ENCODE peak calls at places on chromosomes 6 and 20, in ten cellular contexts. M is BJ, E is HCT116, G is adrenal gland, A is left lung, Y is bronchial epithelial cell, Q is psoas muscle, N is WERI-Rb-1, K is astrocyte, C is brain microvascular endothelial cell. H is an unnamed sample.

GRCh38 chr6:111741177-111741952 is 131.9 kb downstream of the FYN start:
- DNase-seq in M (no peak), E (no peak), G (no peak), A (no peak), Y (no peak), Q (no peak), N (no peak), K (no peak), C (no peak), H (no peak)

GRCh38 chr20:39049684-39050554 is 87.8 kb downstream of the DHX35 start:
- DNase-seq in M (no peak), E (peak; percentile 40), G (peak; percentile 75), A (peak; percentile 96), Y (peak; percentile 32), Q (peak; percentile 85), N (peak; percentile 82), K (peak; percentile 37), C (peak; percentile 36), H (peak; percentile 95)

GRCh38 chr20:35006531-35006971 is 50.9 kb downstream of the MYH7B start:
- DNase-seq in M (no peak), E (no peak), G (peak; percentile 14), A (peak; percentile 30), Y (no peak), Q (peak; percentile 43), N (no peak), K (no peak), C (no peak), H (peak; percentile 30)

GRCh38 chr6:96089173-96089572 is 73.4 kb downstream of the FUT9 start:
- DNase-seq in M (no peak), E (peak; percentile 13), G (no peak), A (no peak), Y (peak; percentile 13), Q (no peak), N (peak; percentile 32), K (no peak), C (no peak), H (no peak)

GRCh38 chr20:37278966-37279590 is 10.4 kb upstream of the MANBAL start:
- DNase-seq in M (no peak), E (no peak), G (no peak), A (no peak), Y (no peak), Q (no peak), N (no peak), K (peak; percentile 14), C (no peak), H (no peak)

GRCh38 chr20:47220161-47220582 is 136.3 kb downstream of the ZMYND8 start:
- DNase-seq in M (no peak), E (peak; percentile 10), G (no peak), A (no peak), Y (no peak), Q (peak; percentile 49), N (peak; percentile 60), K (no peak), C (no peak), H (no peak)

GRCh38 chr6:154386848-154387717 is 30.5 kb upstream of the IPCEF1 start:
- DNase-seq in M (peak; percentile 85), E (no peak), G (no peak), A (no peak), Y (peak; percentile 92), Q (no peak), N (no peak), K (peak; percentile 92), C (peak; percentile 82), H (no peak)

GRCh38 chr6:96899019-96899418 is 1.3 kb upstream of the NDUFAF4 start:
- DNase-seq in M (peak; percentile 4), E (peak; percentile 37), G (peak; percentile 33), A (no peak), Y (peak; percentile 64), Q (no peak), N (peak; percentile 27), K (peak; percentile 27), C (peak; percentile 44), H (no peak)

GRCh38 chr6:14818422-14818884 is 427.4 kb upstream of the JARID2 start:
- DNase-seq in M (no peak), E (no peak), G (no peak), A (no peak), Y (no peak), Q (no peak), N (no peak), K (no peak), C (no peak), H (no peak)

GRCh38 chr20:44355503-44356352 is at the start of gene HNF4A:
- DNase-seq in M (no peak), E (no peak), G (no peak), A (no peak), Y (no peak), Q (no peak), N (peak; percentile 14), K (no peak), C (no peak), H (no peak)

GRCh38 chr6:154197176-154197850 is 158.3 kb downstream of the OPRM1 start:
- DNase-seq in M (peak; percentile 9), E (no peak), G (no peak), A (no peak), Y (peak; percentile 61), Q (no peak), N (no peak), K (peak; percentile 60), C (peak; percentile 41), H (no peak)

GRCh38 chr6:47105469-47106188 is 63.5 kb upstream of the ADGRF1 start:
- DNase-seq in M (no peak), E (no peak), G (no peak), A (no peak), Y (no peak), Q (no peak), N (no peak), K (no peak), C (no peak), H (no peak)

GRCh38 chr20:44745560-44746366 is at the start of gene KCNK15:
- DNase-seq in M (no peak), E (no peak), G (no peak), A (peak; percentile 81), Y (no peak), Q (peak; percentile 66), N (peak; percentile 31), K (no peak), C (no peak), H (no peak)

GRCh38 chr20:44157061-44157460 is 29.9 kb downstream of the JPH2 start:
- DNase-seq in M (no peak), E (no peak), G (no peak), A (no peak), Y (no peak), Q (no peak), N (peak; percentile 25), K (no peak), C (no peak), H (no peak)

GRCh38 chr6:17865798-17866725 is 121.4 kb downstream of the KIF13A start:
- DNase-seq in M (peak; percentile 78), E (peak; percentile 98), G (peak; percentile 87), A (no peak), Y (peak; percentile 99), Q (peak; percentile 88), N (no peak), K (peak; percentile 98), C (peak; percentile 94), H (no peak)

DNA sequence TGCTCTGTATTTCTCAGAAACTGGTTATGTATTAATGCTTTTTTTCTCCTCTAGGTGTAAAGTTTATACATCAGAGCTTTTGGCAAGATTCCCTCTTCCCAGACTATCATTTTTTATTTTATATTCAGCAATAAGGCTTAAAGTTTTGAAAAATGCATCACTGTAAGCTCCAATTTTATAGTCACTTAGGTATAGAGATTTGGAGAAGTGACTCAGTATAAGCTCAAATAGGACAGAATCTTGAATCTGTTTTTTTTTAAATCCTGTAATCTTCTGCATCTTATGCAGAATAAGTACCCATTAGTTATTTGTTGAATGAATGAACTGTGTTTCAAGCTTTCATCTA is 1.0 kb downstream of the NCOA7 start:
- DNase-seq in M (no peak), E (no peak), G (no peak), A (no peak), Y (no peak), Q (no peak), N (no peak), K (no peak), C (no peak), H (no peak)
- H3K4me3 ChIP-seq in M (peak overlapping the region; percentile 79), E (peak overlapping the region; percentile 78), G (no peak overlapping the region), A (peak overlapping the region; percentile 92), Y (no peak overlapping the region), Q (peak overlapping the region; percentile 89), N (no peak overlapping the region), K (peak overlapping the region; percentile 78), C (peak overlapping the region; percentile 80), H (peak overlapping the region; percentile 86)

DNA sequence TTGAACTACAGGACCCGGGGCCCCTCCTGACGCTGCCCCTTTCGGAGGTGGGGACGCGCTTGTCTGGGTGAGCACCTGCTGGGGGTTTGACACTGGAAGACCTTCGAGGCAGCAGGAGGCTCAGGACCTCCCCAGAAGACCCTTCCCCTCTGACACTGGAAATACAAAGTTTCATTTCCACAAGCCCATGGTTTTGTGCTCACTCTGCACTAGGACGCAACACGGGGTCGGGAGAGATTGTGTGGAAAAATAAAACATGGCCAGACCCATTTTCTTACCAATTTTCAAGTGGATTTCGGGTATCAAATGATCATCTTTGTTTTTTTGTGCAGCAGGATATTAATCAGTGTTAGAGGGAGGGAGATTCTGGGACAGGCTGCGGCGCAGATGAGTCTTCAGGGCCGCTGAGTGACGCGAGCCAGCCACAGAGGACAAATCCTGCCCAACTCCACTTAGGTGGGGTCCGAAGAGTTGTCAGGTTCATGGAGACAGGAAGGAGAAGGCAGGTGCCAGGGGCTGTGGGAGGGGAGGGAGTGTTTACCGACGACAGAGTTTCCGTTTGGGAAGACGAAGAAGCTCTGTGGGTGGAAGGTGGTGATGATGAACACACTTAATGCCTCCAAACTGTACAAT is 160.0 kb upstream of the AFDN start:
- DNase-seq in M (no peak), E (no peak), G (no peak), A (no peak), Y (no peak), Q (no peak), N (no peak), K (no peak), C (no peak), H (peak; percentile 47)
- TF ChIP-seq CTCF in M (no peak), E (no peak), G (no peak), A (no peak), Y (no peak), Q (no peak), N (no peak), K (no peak), C (no peak), H (no peak)

GRCh38 chr20:56922497-56922896 is 293.4 kb downstream of the TFAP2C start:
- DNase-seq in M (no peak), E (no peak), G (no peak), A (no peak), Y (no peak), Q (no peak), N (no peak), K (no peak), C (no peak), H (no peak)
- H3K27me3 ChIP-seq in M (peaks cover 13% of the 10 kb centered on the region), E (peaks cover 13% of the 10 kb centered on the region), G (peaks cover 55% of the 10 kb centered on the region), A (peaks cover 77% of the 10 kb centered on the region), Y (peaks cover 30% of the 10 kb centered on the region), Q (peaks cover 13% of the 10 kb centered on the region), N (peaks cover 88% of the 10 kb centered on the region), K (peaks cover 67% of the 10 kb centered on the region), C (peaks cover 46% of the 10 kb centered on the region), H (no peaks in the 10 kb centered on the region)

DNA sequence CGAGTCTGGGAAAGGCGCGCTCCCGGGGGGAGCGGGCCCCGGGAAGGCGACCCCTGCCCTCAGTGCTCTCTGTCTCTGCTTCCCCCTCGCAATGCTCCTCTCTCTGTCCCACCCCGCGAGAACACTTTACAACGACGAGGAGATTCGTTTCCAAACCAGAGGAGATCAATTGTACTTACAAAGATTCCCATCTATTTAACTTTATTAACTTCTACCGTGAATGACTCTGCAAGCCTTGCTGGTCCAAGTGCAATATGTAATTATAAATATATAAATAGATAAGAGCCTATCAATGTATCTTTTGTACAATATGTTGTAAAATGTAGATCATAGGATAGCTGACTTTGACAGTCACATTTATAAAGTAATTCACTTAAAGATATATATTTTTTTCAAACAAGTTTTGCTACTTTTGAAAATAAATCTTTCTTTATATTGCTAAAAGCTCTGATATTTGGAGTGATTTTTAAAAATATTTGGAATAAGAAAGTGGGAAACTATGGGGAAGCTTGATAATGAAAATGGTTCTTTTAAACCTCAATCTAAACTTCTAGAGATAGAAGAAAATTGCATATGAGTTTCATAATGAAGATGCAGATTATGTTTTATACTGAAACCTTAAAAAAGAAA is 3.0 kb downstream of the TCF21 start:
- DNase-seq in M (no peak), E (no peak), G (no peak), A (no peak), Y (no peak), Q (no peak), N (no peak), K (no peak), C (no peak), H (no peak)
- H3K4me3 ChIP-seq in M (no peak overlapping the region), E (peak overlapping the region; percentile 53), G (no peak overlapping the region), A (peak overlapping the region; percentile 23), Y (no peak overlapping the region), Q (peak overlapping the region; percentile 67), N (no peak overlapping the region), K (no peak overlapping the region), C (peak overlapping the region; percentile 79), H (peak overlapping the region; percentile 49)